ENCODE peak calls at places on chromosome 16, in five cellular contexts. Z is HS-5, I is adrenal gland, P is HuH-7, O is occipital lobe. X is an unnamed sample.

GRCh38 chr16:1613240-1613639 is 1.1 kb downstream of the CRAMP1 start:
- DNase-seq in Z (no peak), I (peak), P (peak), O (no peak), X (no peak)

GRCh38 chr16:57743458-57743857 is 7.9 kb downstream of the KATNB1 start:
- DNase-seq in Z (no peak), I (no peak), P (no peak), O (no peak), X (no peak)

GRCh38 chr16:17476414-17477259 is 5.9 kb upstream of the XYLT1 start:
- DNase-seq in Z (no peak), I (peak), P (peak), O (no peak), X (peak)

GRCh38 chr16:19589106-19589505 is 33.6 kb downstream of the VPS35L start:
- DNase-seq in Z (no peak), I (no peak), P (no peak), O (no peak), X (no peak)

GRCh38 chr16:89122322-89122831 is 28.7 kb downstream of the ACSF3 start:
- DNase-seq in Z (no peak), I (no peak), P (no peak), O (no peak), X (no peak)

GRCh38 chr16:22633794-22634193 is 123.1 kb downstream of the NPIPB5 start:
- DNase-seq in Z (no peak), I (no peak), P (no peak), O (no peak), X (no peak)

GRCh38 chr16:17850626-17851265 is 380.0 kb upstream of the XYLT1 start:
- DNase-seq in Z (no peak), I (no peak), P (no peak), O (no peak), X (no peak)

GRCh38 chr16:67024384-67024896 is 4.5 kb upstream of the CBFB start:
- DNase-seq in Z (no peak), I (no peak), P (no peak), O (no peak), X (no peak)

GRCh38 chr16:60329110-60329509 is 1595.0 kb upstream of the GOT2 start:
- DNase-seq in Z (peak), I (no peak), P (no peak), O (no peak), X (no peak)

GRCh38 chr16:48408688-48409087 is 23.5 kb upstream of the SIAH1 start:
- DNase-seq in Z (no peak), I (peak), P (no peak), O (no peak), X (no peak)

GRCh38 chr16:58487566-58488351 is 12.2 kb upstream of the NDRG4 start:
- DNase-seq in Z (peak), I (peak), P (peak), O (peak), X (peak)

GRCh38 chr16:67924140-67924906 is 7.3 kb downstream of the CTRL start:
- DNase-seq in Z (no peak), I (no peak), P (no peak), O (no peak), X (no peak)

GRCh38 chr16:71172808-71173207 is 57.7 kb downstream of the HYDIN start:
- DNase-seq in Z (no peak), I (peak), P (no peak), O (no peak), X (no peak)

GRCh38 chr16:54284319-54284930 is 2.2 kb downstream of the IRX3 start:
- DNase-seq in Z (no peak), I (no peak), P (no peak), O (no peak), X (no peak)

GRCh38 chr16:56889206-56889605 is 24.2 kb downstream of the SLC12A3 start:
- DNase-seq in Z (no peak), I (no peak), P (no peak), O (no peak), X (no peak)

GRCh38 chr16:87206646-87207451 is 110.3 kb downstream of the C16orf95 start:
- DNase-seq in Z (no peak), I (no peak), P (no peak), O (no peak), X (no peak)

GRCh38 chr16:53768593-53768992 is 64.6 kb downstream of the FTO start:
- DNase-seq in Z (peak), I (no peak), P (no peak), O (no peak), X (no peak)

GRCh38 chr16:56277040-56277439 is 85.8 kb downstream of the GNAO1 start:
- DNase-seq in Z (no peak), I (no peak), P (peak), O (no peak), X (no peak)

GRCh38 chr16:89502319-89502843 is 5.8 kb upstream of the SPG7 start:
- DNase-seq in Z (no peak), I (no peak), P (peak), O (no peak), X (no peak)

GRCh38 chr16:84175351-84176081 is 11.3 kb downstream of the TAF1C start:
- DNase-seq in Z (no peak), I (peak), P (peak), O (no peak), X (no peak)

GRCh38 chr16:68972720-68973119 is 129.4 kb downstream of the TANGO6 start:
- DNase-seq in Z (no peak), I (peak), P (no peak), O (no peak), X (peak)

GRCh38 chr16:3074860-3075545 is 9.6 kb downstream of the IL32 start:
- DNase-seq in Z (no peak), I (no peak), P (no peak), O (no peak), X (no peak)

GRCh38 chr16:86772231-86772510 is 193.8 kb downstream of the FOXL1 start:
- DNase-seq in Z (no peak), I (no peak), P (no peak), O (no peak), X (no peak)

GRCh38 chr16:28925386-28926228 is 569 bp upstream of the RABEP2 start:
- DNase-seq in Z (peak), I (peak), P (no peak), O (peak), X (peak)

GRCh38 chr16:3022697-3023414 is 886 bp downstream of the HCFC1R1 start:
- DNase-seq in Z (peak), I (no peak), P (no peak), O (no peak), X (no peak)

GRCh38 chr16:29808219-29808900 is 2.0 kb downstream of the MAZ start:
- DNase-seq in Z (no peak), I (peak), P (no peak), O (no peak), X (no peak)

GRCh38 chr16:19431636-19432340 is 14.1 kb downstream of the TMC5 start:
- DNase-seq in Z (no peak), I (no peak), P (no peak), O (no peak), X (no peak)

GRCh38 chr16:48109496-48109895 is 46.3 kb downstream of the ABCC12 start:
- DNase-seq in Z (no peak), I (no peak), P (no peak), O (no peak), X (no peak)

GRCh38 chr16:69465083-69465721 is 40.8 kb downstream of the CYB5B start:
- DNase-seq in Z (peak), I (peak), P (no peak), O (no peak), X (no peak)

GRCh38 chr16:3907586-3907985 is 27.1 kb upstream of the CREBBP start:
- DNase-seq in Z (no peak), I (no peak), P (no peak), O (no peak), X (no peak)

GRCh38 chr16:8859913-8860881 is 8.6 kb downstream of the CARHSP1 start:
- DNase-seq in Z (no peak), I (peak), P (peak), O (no peak), X (no peak)

GRCh38 chr16:49876716-49877129 is 20.8 kb upstream of the ZNF423 start:
- DNase-seq in Z (no peak), I (peak), P (peak), O (peak), X (no peak)